ENCODE peak calls at places on chromosomes 16 and 17, in four cellular contexts. H is fibroblast of pulmonary artery, Q is A549, Z is HCT116. U is an unnamed sample.

GRCh38 chr17:33686171-33686570 is 393.1 kb upstream of the ASIC2 start:
- DNase-seq in H (no peak), Q (peak; percentile 28), Z (no peak), U (no peak)

GRCh38 chr17:43517615-43518386 is 28.3 kb downstream of the ETV4 start:
- DNase-seq in H (peak; percentile 72), Q (no peak), Z (no peak), U (no peak)

GRCh38 chr16:88777801-88778415 is 7.1 kb downstream of the PIEZO1 start:
- DNase-seq in H (no peak), Q (no peak), Z (no peak), U (no peak)

GRCh38 chr16:630815-631405 is at the start of gene WFIKKN1:
- DNase-seq in H (no peak), Q (no peak), Z (no peak), U (no peak)

GRCh38 chr17:15377200-15377599 is 35.8 kb upstream of the TEKT3 start:
- DNase-seq in H (peak; percentile 37), Q (no peak), Z (no peak), U (no peak)

GRCh38 chr16:11597268-11597690 is 10.6 kb upstream of the LITAF start:
- DNase-seq in H (no peak), Q (peak; percentile 39), Z (no peak), U (no peak)

GRCh38 chr17:61201211-61201610 is 198.4 kb upstream of the TBX2 start:
- DNase-seq in H (peak; percentile 72), Q (peak; percentile 91), Z (no peak), U (no peak)

GRCh38 chr17:80382956-80383355 is 32.0 kb upstream of the ENDOV start:
- DNase-seq in H (no peak), Q (no peak), Z (no peak), U (no peak)

GRCh38 chr16:3461120-3461519 is 17.6 kb downstream of the NAA60 start:
- DNase-seq in H (no peak), Q (no peak), Z (no peak), U (no peak)

GRCh38 chr17:7021993-7022778 is 664 bp upstream of the BCL6B start:
- DNase-seq in H (peak; percentile 70), Q (peak; percentile 78), Z (no peak), U (no peak)

GRCh38 chr16:4599037-4599436 is 15.7 kb downstream of the UBALD1 start:
- DNase-seq in H (no peak), Q (no peak), Z (no peak), U (no peak)

GRCh38 chr16:13291934-13292333 is 390.5 kb downstream of the SHISA9 start:
- DNase-seq in H (no peak), Q (no peak), Z (no peak), U (peak; percentile 39)

GRCh38 chr17:30095507-30096244 is 20.9 kb upstream of the NSRP1 start:
- DNase-seq in H (peak; percentile 85), Q (peak; percentile 79), Z (peak; percentile 69), U (no peak)

GRCh38 chr16:56652600-56652999 is 914 bp downstream of the MT1B start:
- DNase-seq in H (no peak), Q (no peak), Z (no peak), U (no peak)

GRCh38 chr16:56662357-56663354 is 4.9 kb downstream of the MT1F start:
- DNase-seq in H (no peak), Q (no peak), Z (no peak), U (no peak)

GRCh38 chr16:56658476-56658875 is 717 bp downstream of the MT1F start:
- DNase-seq in H (no peak), Q (no peak), Z (no peak), U (no peak)

GRCh38 chr16:56653218-56653617 is 1.5 kb downstream of the MT1B start:
- DNase-seq in H (no peak), Q (no peak), Z (no peak), U (no peak)

DNA sequence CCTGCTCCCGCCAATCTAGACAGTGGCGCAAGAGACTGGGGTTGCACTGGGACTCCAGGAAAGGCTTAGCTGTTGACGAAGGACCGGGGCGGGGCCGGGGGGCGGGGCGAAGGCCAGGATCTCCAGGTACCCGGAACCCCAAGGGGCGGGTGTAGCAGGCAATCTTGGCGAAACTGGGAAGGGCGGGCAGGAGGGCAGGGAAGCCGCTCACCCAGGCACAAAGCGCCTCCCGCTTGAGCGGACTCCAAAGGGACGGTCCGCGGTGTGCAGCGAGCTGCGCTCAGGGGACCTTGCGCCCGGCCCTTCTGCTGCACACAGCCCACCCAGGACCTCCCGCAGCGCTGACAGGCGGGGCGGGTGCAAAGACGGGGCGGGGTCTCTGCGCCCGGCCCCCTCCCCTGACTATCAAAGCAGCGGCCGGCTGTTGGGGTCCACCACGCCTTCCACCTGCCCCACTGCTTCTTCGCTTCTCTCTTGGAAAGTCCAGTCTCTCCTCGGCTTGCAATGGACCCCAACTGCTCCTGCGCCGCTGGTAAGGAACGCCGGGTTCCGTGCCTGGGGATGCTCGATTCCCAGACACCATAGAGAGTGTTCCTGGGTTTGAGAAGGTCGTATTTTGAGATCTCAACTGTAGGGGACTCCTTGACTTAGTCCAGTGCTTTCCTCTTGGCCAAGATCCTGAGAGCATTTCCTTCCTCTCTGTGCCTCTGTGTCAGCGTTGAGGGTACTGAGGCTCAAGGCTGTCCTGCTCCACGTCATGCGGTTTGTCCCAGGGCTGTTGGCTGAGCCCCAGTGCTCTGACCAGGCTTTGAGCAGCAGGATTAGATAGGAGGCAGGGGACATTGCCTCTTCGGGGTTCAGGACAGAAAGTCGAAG is at the start of gene MT1F:
- DNase-seq in H (peak; percentile 29), Q (peak; percentile 78), Z (peak; percentile 83), U (peak; percentile 90)
- H3K4me3 ChIP-seq in H (peak within 1 kb of the TSS; percentile 48), Q (peak within 1 kb of the TSS; percentile 56), Z (peak within 1 kb of the TSS; percentile 47), U (peak within 1 kb of the TSS; percentile 92)

DNA sequence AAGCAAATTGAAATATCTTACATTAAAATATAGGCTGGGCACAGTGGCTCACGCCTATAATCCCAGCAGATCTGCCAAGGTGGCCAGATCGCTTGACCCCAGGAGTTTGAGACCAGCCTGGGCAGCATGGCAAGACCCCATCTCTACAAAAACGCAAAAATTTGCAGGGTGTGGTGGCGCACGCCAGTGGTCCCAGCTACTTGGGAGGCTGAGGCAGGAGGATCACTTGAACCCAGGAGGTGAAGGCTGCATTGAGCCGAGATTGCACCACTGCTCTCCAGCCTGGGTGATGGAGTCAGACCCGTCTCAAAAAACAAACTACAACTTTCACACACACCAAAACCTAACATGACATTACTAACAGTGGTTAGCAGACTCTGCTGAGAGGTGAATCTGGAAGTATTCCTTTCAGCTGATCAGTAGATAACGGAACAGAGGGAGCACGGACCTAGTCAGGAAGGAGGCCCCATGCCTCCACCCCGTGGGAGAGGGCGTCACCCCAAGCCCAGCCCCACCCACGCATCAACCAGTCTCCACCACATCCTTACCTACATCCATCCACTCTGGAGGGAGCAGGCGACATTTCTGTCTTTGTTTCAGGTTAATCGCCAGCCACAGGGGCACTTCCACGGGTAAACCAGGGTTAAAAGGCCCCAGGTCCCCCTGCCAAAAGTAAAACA is 1.7 kb downstream of the GINS2 start:
- DNase-seq in H (no peak), Q (no peak), Z (no peak), U (no peak)
- H3K4me3 ChIP-seq in H (no peak overlapping the region), Q (no peak overlapping the region), Z (no peak overlapping the region), U (peak overlapping the region; percentile 89)

GRCh38 chr17:64498308-64499203 is 1.7 kb upstream of the POLG2 start:
- DNase-seq in H (no peak), Q (no peak), Z (no peak), U (no peak)
- H3K4me3 ChIP-seq in H (no peak overlapping the region), Q (no peak overlapping the region), Z (no peak overlapping the region), U (no peak overlapping the region)

GRCh38 chr16:51542856-51543510 is 391.9 kb upstream of the SALL1 start:
- DNase-seq in H (no peak), Q (no peak), Z (no peak), U (no peak)

GRCh38 chr16:51540259-51540658 is 389.2 kb upstream of the SALL1 start:
- DNase-seq in H (no peak), Q (no peak), Z (no peak), U (no peak)

GRCh38 chr16:51535591-51535990 is 384.5 kb upstream of the SALL1 start:
- DNase-seq in H (no peak), Q (no peak), Z (no peak), U (no peak)

DNA sequence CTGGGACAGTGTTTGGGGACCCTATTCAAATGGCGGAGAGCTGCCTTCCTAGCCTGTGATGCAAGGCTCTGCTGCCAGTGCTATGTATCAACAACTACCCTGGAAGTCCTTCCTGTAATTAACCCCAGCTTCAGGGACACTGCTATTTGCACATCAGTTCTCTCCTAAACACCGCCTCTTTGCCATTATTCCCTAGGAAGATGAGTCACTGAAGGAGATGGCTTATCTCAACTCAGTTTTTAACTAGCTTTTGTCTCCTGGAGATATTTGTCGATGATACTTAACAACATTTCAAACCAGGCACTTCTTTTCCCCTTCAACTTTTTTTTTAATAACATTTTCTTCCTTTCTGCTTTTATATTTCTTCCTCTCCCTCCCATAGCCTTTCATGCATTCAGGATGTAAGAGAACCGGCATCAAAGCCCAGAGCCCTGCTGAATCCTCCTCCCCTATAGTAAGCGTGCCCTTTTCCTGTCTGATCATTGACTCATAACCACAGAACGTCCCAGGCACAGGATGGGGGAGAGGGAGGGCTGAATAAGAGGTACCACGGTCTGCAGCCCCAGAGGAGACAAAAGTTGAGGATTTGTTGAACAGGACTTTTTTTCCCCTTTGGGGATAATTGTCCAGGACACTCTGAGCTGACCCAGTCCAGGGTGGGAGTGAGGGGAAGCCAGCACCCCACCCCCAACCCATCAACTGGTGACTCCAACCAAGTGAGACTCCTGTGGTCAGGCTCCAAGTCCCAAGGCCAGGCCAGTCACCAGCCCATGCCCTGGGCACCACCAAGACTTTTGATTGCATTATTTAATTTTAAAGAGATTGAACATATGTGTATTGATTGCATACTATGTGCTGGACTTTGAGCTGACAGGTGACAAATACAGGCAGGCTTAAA is 387.9 kb upstream of the SALL1 start:
- DNase-seq in H (peak; percentile 85), Q (peak; percentile 88), Z (no peak), U (peak; percentile 74)
- H3K4me3 ChIP-seq in H (no peak overlapping the region), Q (no peak overlapping the region), Z (no peak overlapping the region), U (no peak overlapping the region)

GRCh38 chr17:45423936-45424335 is 8.7 kb downstream of the ARHGAP27 start:
- DNase-seq in H (no peak), Q (no peak), Z (no peak), U (no peak)
- H3K4me3 ChIP-seq in H (no peak overlapping the region), Q (no peak overlapping the region), Z (peak overlapping the region; percentile 64), U (no peak overlapping the region)

DNA sequence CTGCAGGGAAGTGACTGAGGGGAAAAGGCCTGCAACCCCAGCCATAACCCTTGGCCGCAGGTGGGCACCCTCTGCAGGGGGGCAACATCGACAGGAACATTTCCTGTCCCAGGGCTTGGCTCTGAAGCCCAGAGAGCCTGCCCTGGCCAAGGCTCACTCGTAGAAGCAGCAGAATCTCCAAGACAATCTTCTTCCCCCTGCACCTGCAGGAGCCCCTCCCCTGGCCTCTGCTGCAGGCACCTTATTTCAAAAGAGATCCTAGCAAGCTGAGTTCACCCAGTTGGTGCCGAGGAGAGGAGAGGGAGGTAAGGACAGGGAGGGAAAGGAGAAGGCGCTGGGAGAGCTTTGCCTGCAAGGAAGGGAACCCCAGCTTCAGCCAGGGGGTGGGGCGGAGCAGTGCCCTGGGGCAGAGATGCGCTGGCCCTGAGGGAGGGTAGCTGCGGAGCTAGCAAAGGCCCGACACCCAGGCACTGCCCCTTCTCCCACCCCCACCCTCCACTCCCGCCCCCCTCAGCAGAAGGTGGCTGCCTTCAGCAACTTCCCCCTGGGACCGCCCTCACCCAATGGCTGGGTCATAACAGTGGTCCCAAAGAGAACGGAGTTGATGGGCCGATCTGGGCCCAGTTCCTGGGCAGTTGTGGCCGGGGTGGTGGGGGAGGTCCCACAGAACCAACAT is 104.3 kb upstream of the TNRC6C start:
- DNase-seq in H (no peak), Q (no peak), Z (no peak), U (no peak)
- H3K4me3 ChIP-seq in H (no peak overlapping the region), Q (no peak overlapping the region), Z (no peak overlapping the region), U (no peak overlapping the region)

U was measured in NT2/D1.